ENCODE peak calls at places on chromosomes 12 and 14, in four cellular contexts. J is fibroblast of lung, N is MM.1S, Z is A549. T is an unnamed sample.

GRCh38 chr14:94681300-94682060 is 69.3 kb downstream of the SERPINA3 start:
- DNase-seq in J (peak), N (peak), Z (peak), T (peak)

GRCh38 chr14:96928779-96929380 is 131.7 kb downstream of the VRK1 start:
- DNase-seq in J (no peak), N (no peak), Z (no peak), T (no peak)

GRCh38 chr12:110725267-110725666 is 17.4 kb downstream of the PPP1CC start:
- DNase-seq in J (no peak), N (no peak), Z (no peak), T (no peak)

GRCh38 chr14:89672636-89673279 is 255.7 kb upstream of the FOXN3 start:
- DNase-seq in J (no peak), N (no peak), Z (no peak), T (no peak)

GRCh38 chr14:104690861-104691455 is 1.5 kb downstream of the INF2 start:
- DNase-seq in J (no peak), N (no peak), Z (no peak), T (no peak)

GRCh38 chr12:2449586-2449985 is 345.2 kb upstream of the FKBP4 start:
- DNase-seq in J (no peak), N (peak), Z (no peak), T (no peak)

GRCh38 chr12:26135010-26135420 is 10.2 kb upstream of the BHLHE41 start:
- DNase-seq in J (no peak), N (no peak), Z (no peak), T (no peak)

GRCh38 chr12:108831309-108831991 is 25.9 kb downstream of the SSH1 start:
- DNase-seq in J (no peak), N (peak), Z (no peak), T (no peak)

GRCh38 chr14:38828183-38828877 is 274.7 kb downstream of the SEC23A start:
- DNase-seq in J (no peak), N (no peak), Z (no peak), T (no peak)

GRCh38 chr14:22668417-22668816 is 24.3 kb upstream of the OR6J1 start:
- DNase-seq in J (peak), N (no peak), Z (peak), T (peak)

GRCh38 chr14:105221598-105222178 is 26.6 kb upstream of the BTBD6 start:
- DNase-seq in J (no peak), N (no peak), Z (no peak), T (no peak)

GRCh38 chr14:103246089-103246488 is 87.9 kb upstream of the EIF5 start:
- DNase-seq in J (no peak), N (no peak), Z (no peak), T (no peak)
- H3K4me2 ChIP-seq in J (no peak), N (no peak), Z (peak), T (no peak)

GRCh38 chr12:47770086-47770726 is 2.8 kb upstream of the SLC48A1 start:
- DNase-seq in J (peak), N (no peak), Z (no peak), T (no peak)
- H3K4me2 ChIP-seq in J (no peak), N (no peak), Z (peak), T (no peak)

GRCh38 chr14:31864937-31865855 is 211.9 kb upstream of the ARHGAP5 start:
- DNase-seq in J (no peak), N (no peak), Z (no peak), T (no peak)
- H3K4me2 ChIP-seq in J (no peak), N (no peak), Z (no peak), T (no peak)

DNA sequence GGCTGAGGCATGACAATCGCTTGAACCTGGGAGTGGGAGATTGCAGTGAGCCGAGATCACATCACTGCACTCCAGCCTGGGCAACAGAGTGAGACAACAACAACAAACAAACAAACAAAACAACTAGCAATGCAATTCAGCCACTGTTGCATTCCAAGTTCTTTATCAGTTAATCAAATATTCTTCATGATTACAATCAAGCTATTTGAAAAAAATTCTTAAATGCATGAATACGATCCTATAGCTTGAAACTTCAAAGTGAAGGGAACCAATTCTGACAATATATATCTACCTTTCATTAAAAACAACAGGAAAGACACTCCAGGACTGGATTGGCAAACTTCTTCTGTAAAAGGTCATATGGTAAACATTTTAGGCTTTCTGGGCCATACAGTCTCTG is 31.3 kb upstream of the OTX2 start:
- DNase-seq in J (no peak), N (no peak), Z (no peak), T (no peak)
- H3K4me2 ChIP-seq in J (no peak), N (no peak), Z (no peak), T (no peak)

GRCh38 chr14:53338192-53338591 is 185.1 kb upstream of the DDHD1 start:
- DNase-seq in J (peak), N (no peak), Z (no peak), T (no peak)
- H3K4me2 ChIP-seq in J (no peak), N (no peak), Z (no peak), T (no peak)

GRCh38 chr14:99517643-99518381 is 36.6 kb downstream of the CCNK start:
- DNase-seq in J (no peak), N (no peak), Z (no peak), T (no peak)
- H3K4me2 ChIP-seq in J (no peak), N (no peak), Z (no peak), T (no peak)

T was measured in Karpas-422.